ENCODE peak calls at places on chromosomes 2 and 18, in ten cellular contexts. S, P, B, Z, Q, K, I, D, R and A are unnamed samples.

GRCh38 chr2:71706836-71707235 is 253.5 kb downstream of the DYSF start:
- DNase-seq in S (no peak), P (no peak), B (no peak), Z (no peak), Q (no peak), K (no peak), I (no peak), D (no peak), R (no peak), A (no peak)

GRCh38 chr18:60067426-60068210 is 167.8 kb downstream of the PMAIP1 start:
- DNase-seq in S (no peak), P (no peak), B (no peak), Z (no peak), Q (no peak), K (no peak), I (no peak), D (no peak), R (no peak), A (no peak)

GRCh38 chr18:36015629-36016028 is 43.1 kb downstream of the RMP24 start:
- DNase-seq in S (no peak), P (no peak), B (no peak), Z (no peak), Q (no peak), K (no peak), I (no peak), D (no peak), R (no peak), A (no peak)

GRCh38 chr2:101238930-101239759 is 13.5 kb upstream of the CNOT11 start:
- DNase-seq in S (no peak), P (no peak), B (no peak), Z (no peak), Q (no peak), K (no peak), I (no peak), D (no peak), R (no peak), A (no peak)

GRCh38 chr2:97911210-97911921 is 84.4 kb downstream of the TMEM131 start:
- DNase-seq in S (no peak), P (peak), B (no peak), Z (no peak), Q (peak), K (no peak), I (no peak), D (no peak), R (peak), A (no peak)

GRCh38 chr2:62265116-62265515 is 69.2 kb downstream of the B3GNT2 start:
- DNase-seq in S (no peak), P (no peak), B (no peak), Z (no peak), Q (no peak), K (no peak), I (no peak), D (no peak), R (no peak), A (no peak)

GRCh38 chr18:50853863-50854271 is 25.1 kb upstream of the ME2 start:
- DNase-seq in S (peak), P (peak), B (no peak), Z (peak), Q (peak), K (no peak), I (no peak), D (no peak), R (peak), A (no peak)

GRCh38 chr2:68193774-68194372 is 36.2 kb downstream of the PNO1 start:
- DNase-seq in S (peak), P (peak), B (peak), Z (no peak), Q (peak), K (no peak), I (no peak), D (no peak), R (peak), A (no peak)

GRCh38 chr2:165791811-165792454 is 2.1 kb downstream of the GALNT3 start:
- DNase-seq in S (no peak), P (peak), B (no peak), Z (no peak), Q (peak), K (no peak), I (no peak), D (no peak), R (peak), A (no peak)

GRCh38 chr2:144583741-144584453 is 64.0 kb upstream of the ZEB2 start:
- DNase-seq in S (peak), P (peak), B (no peak), Z (no peak), Q (peak), K (peak), I (no peak), D (no peak), R (peak), A (no peak)

GRCh38 chr2:210477496-210477895 is 937 bp upstream of the LANCL1 start:
- DNase-seq in S (peak), P (peak), B (peak), Z (no peak), Q (peak), K (peak), I (no peak), D (peak), R (peak), A (no peak)

GRCh38 chr18:35345460-35345921 is 1.3 kb upstream of the ZNF24 start:
- DNase-seq in S (peak), P (no peak), B (no peak), Z (no peak), Q (peak), K (no peak), I (no peak), D (no peak), R (no peak), A (no peak)

GRCh38 chr2:188776634-188777033 is 197.5 kb upstream of the COL3A1 start:
- DNase-seq in S (peak), P (peak), B (no peak), Z (no peak), Q (peak), K (no peak), I (no peak), D (peak), R (peak), A (no peak)

GRCh38 chr18:3803350-3803749 is 353.4 kb downstream of the TGIF1 start:
- DNase-seq in S (no peak), P (no peak), B (no peak), Z (no peak), Q (no peak), K (no peak), I (no peak), D (no peak), R (no peak), A (no peak)

GRCh38 chr2:225584821-225585220 is 185.3 kb downstream of the NYAP2 start:
- DNase-seq in S (no peak), P (no peak), B (no peak), Z (no peak), Q (no peak), K (no peak), I (no peak), D (peak), R (no peak), A (no peak)
- TF ChIP-seq CTCF in S (no peak), P (no peak), B (no peak), Z (no peak), Q (no peak), K (no peak), I (no peak), D (no peak), R (no peak), A (no peak)

DNA sequence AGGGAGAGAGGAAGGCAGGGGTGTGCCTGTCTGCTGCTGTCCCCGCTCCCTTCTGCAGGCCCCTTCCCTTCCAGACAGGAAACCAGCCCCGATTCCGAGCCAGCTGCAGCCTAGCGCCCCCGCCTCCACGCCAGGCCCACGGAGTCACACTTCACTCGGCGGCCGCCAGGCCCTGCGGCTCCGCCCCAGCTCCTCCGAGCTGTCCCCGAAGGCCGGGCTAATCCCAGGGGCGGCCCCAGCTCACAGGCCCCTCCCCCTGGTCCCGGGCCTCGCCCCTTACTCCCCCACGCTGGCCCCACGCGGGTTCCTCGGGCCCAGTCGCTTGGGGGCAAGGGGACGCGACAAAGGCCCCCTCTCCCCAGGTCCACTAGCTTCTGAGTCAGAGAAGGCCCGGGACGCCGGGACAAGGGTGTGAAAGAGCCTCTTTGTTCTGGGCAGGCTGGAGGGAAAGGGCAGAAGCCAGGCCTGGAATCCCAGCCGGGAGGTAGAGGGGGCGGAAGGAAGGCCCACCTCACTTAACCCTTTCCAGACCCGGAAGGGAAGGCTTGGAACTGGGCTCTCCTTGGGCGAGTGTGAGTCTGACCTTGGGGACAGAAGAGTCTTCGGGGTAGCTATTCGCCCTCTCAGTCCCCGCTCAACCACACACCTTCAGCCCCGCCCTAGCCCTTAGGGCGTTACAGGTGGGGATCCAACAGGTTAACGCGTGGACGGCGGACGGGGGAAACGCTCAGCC is 1.2 kb downstream of the RTKN start:
- DNase-seq in S (peak), P (peak), B (peak), Z (peak), Q (peak), K (peak), I (peak), D (peak), R (peak), A (peak)
- TF ChIP-seq CTCF in S (peak), P (peak), B (no peak), Z (peak), Q (peak), K (no peak), I (no peak), D (peak), R (peak), A (no peak)

GRCh38 chr2:109637749-109638570 is 23.8 kb downstream of the SOWAHC start:
- DNase-seq in S (peak), P (no peak), B (no peak), Z (no peak), Q (peak), K (no peak), I (no peak), D (no peak), R (peak), A (no peak)

GRCh38 chr2:109635426-109636289 is 21.5 kb downstream of the SOWAHC start:
- DNase-seq in S (no peak), P (no peak), B (no peak), Z (no peak), Q (no peak), K (no peak), I (no peak), D (no peak), R (peak), A (no peak)

GRCh38 chr2:109636290-109636675 is 22.1 kb downstream of the SOWAHC start:
- DNase-seq in S (peak), P (no peak), B (no peak), Z (no peak), Q (peak), K (no peak), I (no peak), D (no peak), R (peak), A (no peak)

GRCh38 chr2:109633284-109633961 is 19.3 kb downstream of the SOWAHC start:
- DNase-seq in S (no peak), P (no peak), B (no peak), Z (no peak), Q (no peak), K (no peak), I (no peak), D (no peak), R (no peak), A (no peak)

GRCh38 chr2:109638807-109639206 is 24.6 kb downstream of the SOWAHC start:
- DNase-seq in S (peak), P (peak), B (no peak), Z (no peak), Q (peak), K (no peak), I (no peak), D (no peak), R (peak), A (no peak)
- TF ChIP-seq CTCF in S (no peak), P (no peak), B (no peak), Z (no peak), Q (no peak), K (no peak), I (no peak), D (no peak), R (no peak), A (no peak)

DNA sequence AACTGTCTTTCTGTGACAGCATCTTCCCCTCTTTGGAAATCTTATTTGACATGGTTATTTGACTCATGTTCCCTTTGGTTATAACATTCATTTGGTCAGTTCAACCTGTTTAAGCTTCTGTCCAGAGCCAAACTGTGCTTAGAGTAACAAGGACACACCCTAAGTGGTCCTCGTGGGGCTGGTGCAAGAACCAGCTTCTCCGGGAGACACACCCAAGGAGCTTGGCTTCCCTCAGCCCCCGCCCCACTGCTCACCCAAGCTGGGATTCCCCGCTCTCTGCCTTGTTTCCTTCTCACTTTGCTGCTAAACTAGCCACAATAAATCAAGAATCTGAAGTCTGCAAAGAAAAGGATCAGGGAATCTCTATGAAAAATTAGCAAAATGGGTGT is 1.4 kb downstream of the SCYGR3 start:
- DNase-seq in S (no peak), P (no peak), B (no peak), Z (no peak), Q (no peak), K (no peak), I (no peak), D (no peak), R (no peak), A (no peak)
- TF ChIP-seq CTCF in S (no peak), P (no peak), B (no peak), Z (no peak), Q (no peak), K (no peak), I (no peak), D (no peak), R (no peak), A (no peak)

GRCh38 chr18:29078272-29078671 is 901.3 kb upstream of the CDH2 start:
- DNase-seq in S (no peak), P (no peak), B (no peak), Z (no peak), Q (no peak), K (no peak), I (no peak), D (no peak), R (no peak), A (no peak)

GRCh38 chr18:29074147-29074546 is 897.2 kb upstream of the CDH2 start:
- DNase-seq in S (no peak), P (no peak), B (no peak), Z (no peak), Q (no peak), K (no peak), I (no peak), D (no peak), R (no peak), A (no peak)

GRCh38 chr18:29077344-29077743 is 900.4 kb upstream of the CDH2 start:
- DNase-seq in S (no peak), P (no peak), B (no peak), Z (no peak), Q (no peak), K (no peak), I (no peak), D (no peak), R (no peak), A (no peak)

DNA sequence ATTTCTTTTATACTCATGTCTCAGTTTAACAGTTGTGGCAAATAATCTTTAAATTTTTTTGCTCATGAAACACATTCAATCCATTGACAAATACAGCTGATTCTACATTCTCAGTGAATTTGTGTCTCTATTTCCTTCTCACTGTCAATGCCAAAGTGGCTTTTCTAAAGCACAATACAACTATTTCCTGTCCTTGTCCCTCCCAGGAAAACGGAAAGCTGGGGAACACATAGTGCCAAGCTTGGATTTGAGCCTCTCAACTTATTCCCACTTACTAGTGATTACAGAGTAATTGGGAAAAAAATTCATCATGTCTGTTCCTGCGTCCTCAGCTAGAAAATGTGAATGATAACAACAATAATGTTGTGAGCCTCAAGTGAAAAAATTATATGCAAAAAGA is 899.7 kb upstream of the CDH2 start:
- DNase-seq in S (no peak), P (no peak), B (no peak), Z (no peak), Q (no peak), K (no peak), I (no peak), D (no peak), R (no peak), A (no peak)
- TF ChIP-seq CTCF in S (no peak), P (no peak), B (no peak), Z (no peak), Q (no peak), K (no peak), I (no peak), D (no peak), R (no peak), A (no peak)

DNA sequence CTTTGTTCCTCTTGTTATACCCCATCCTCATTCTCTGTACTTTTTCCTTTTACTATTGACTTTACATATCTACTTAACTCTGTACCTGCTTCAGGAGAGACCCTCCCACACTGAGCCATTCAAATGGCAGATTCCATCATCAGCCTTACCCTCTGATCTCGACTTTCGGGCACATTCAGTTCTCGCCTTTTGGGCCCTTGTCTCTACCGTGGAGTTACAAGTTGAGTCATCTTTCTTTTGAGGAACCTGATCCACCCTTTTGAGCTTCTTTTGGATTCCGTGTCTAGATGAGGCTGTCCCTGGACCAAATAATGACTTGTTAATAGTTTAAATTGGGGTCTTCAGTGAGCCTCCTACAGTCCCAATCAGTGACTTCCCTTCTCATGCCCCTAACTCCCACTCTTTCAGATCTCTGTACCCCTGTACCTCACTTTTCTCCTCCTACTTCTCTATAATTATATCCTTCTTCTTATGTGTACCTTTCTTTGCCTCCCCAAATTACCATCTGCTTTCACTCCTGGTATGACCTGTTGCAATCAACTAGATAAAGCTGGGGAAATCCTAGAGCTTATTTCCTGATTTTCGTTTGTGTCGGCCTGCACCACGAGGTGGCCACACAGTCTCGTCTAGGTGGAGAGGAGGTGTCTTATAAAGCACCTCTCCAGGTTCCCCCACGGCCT is 17.2 kb downstream of the SP110 start:
- DNase-seq in S (no peak), P (no peak), B (no peak), Z (no peak), Q (no peak), K (no peak), I (no peak), D (no peak), R (no peak), A (no peak)
- TF ChIP-seq CTCF in S (no peak), P (no peak), B (no peak), Z (no peak), Q (no peak), K (no peak), I (no peak), D (no peak), R (no peak), A (no peak)

GRCh38 chr2:74003494-74004211 is 18.9 kb downstream of the TET3 start:
- DNase-seq in S (peak), P (peak), B (no peak), Z (no peak), Q (peak), K (peak), I (no peak), D (no peak), R (peak), A (no peak)
- TF ChIP-seq CTCF in S (peak), P (no peak), B (no peak), Z (no peak), Q (no peak), K (no peak), I (no peak), D (no peak), R (peak), A (no peak)

GRCh38 chr18:11110509-11110908 is 38.9 kb downstream of the PIEZO2 start:
- DNase-seq in S (no peak), P (no peak), B (no peak), Z (no peak), Q (no peak), K (no peak), I (no peak), D (no peak), R (no peak), A (no peak)

GRCh38 chr18:11115268-11115667 is 34.1 kb downstream of the PIEZO2 start:
- DNase-seq in S (no peak), P (no peak), B (no peak), Z (no peak), Q (peak), K (no peak), I (no peak), D (no peak), R (no peak), A (no peak)

GRCh38 chr18:11112218-11112750 is 37.1 kb downstream of the PIEZO2 start:
- DNase-seq in S (no peak), P (no peak), B (no peak), Z (no peak), Q (no peak), K (no peak), I (no peak), D (no peak), R (no peak), A (no peak)

GRCh38 chr18:11114653-11115052 is 34.7 kb downstream of the PIEZO2 start:
- DNase-seq in S (no peak), P (no peak), B (no peak), Z (no peak), Q (peak), K (no peak), I (no peak), D (no peak), R (no peak), A (no peak)

GRCh38 chr18:11113046-11113548 is 36.3 kb downstream of the PIEZO2 start:
- DNase-seq in S (no peak), P (no peak), B (no peak), Z (no peak), Q (no peak), K (no peak), I (no peak), D (no peak), R (no peak), A (no peak)
- TF ChIP-seq CTCF in S (no peak), P (no peak), B (no peak), Z (no peak), Q (no peak), K (no peak), I (no peak), D (no peak), R (no peak), A (no peak)

GRCh38 chr2:227480528-227480927 is 8.6 kb downstream of the AGFG1 start:
- DNase-seq in S (no peak), P (no peak), B (no peak), Z (no peak), Q (no peak), K (peak), I (no peak), D (no peak), R (no peak), A (no peak)

GRCh38 chr2:227477291-227477690 is 5.3 kb downstream of the AGFG1 start:
- DNase-seq in S (no peak), P (no peak), B (no peak), Z (no peak), Q (peak), K (no peak), I (no peak), D (no peak), R (no peak), A (no peak)

GRCh38 chr2:227485429-227485828 is 13.5 kb downstream of the AGFG1 start:
- DNase-seq in S (no peak), P (no peak), B (no peak), Z (no peak), Q (no peak), K (no peak), I (no peak), D (no peak), R (no peak), A (no peak)

GRCh38 chr2:227482638-227483340 is 10.8 kb downstream of the AGFG1 start:
- DNase-seq in S (peak), P (no peak), B (no peak), Z (no peak), Q (no peak), K (no peak), I (no peak), D (no peak), R (peak), A (no peak)

GRCh38 chr2:227479865-227480475 is 8.0 kb downstream of the AGFG1 start:
- DNase-seq in S (peak), P (peak), B (no peak), Z (no peak), Q (peak), K (no peak), I (no peak), D (no peak), R (peak), A (no peak)
- TF ChIP-seq CTCF in S (peak), P (peak), B (peak), Z (peak), Q (peak), K (peak), I (no peak), D (peak), R (peak), A (no peak)

GRCh38 chr2:83689402-83689801 is 769.7 kb downstream of the SUCLG1 start:
- DNase-seq in S (no peak), P (no peak), B (no peak), Z (no peak), Q (no peak), K (no peak), I (no peak), D (peak), R (no peak), A (no peak)
- TF ChIP-seq CTCF in S (no peak), P (no peak), B (no peak), Z (no peak), Q (no peak), K (no peak), I (no peak), D (no peak), R (no peak), A (no peak)